ENCODE peak calls at places on chromosomes 3 and 15, in six cellular contexts. I, Z, W, T, X and M are unnamed samples.

GRCh38 chr3:194080473-194080872 is 55.5 kb upstream of the HES1 start:
- DNase-seq in X (no peak), T (no peak), Z (no peak), W (no peak), I (no peak), M (no peak)

GRCh38 chr3:176767385-176767784 is 429.9 kb downstream of the TBL1XR1 start:
- DNase-seq in T (no peak), Z (peak; percentile 76), W (no peak), X (no peak), I (no peak), M (no peak)

GRCh38 chr3:57911588-57911987 is 96.6 kb upstream of the FLNB start:
- DNase-seq in T (no peak), Z (no peak), I (no peak), W (no peak), X (no peak), M (no peak)

GRCh38 chr3:60772584-60772983 is 478.7 kb downstream of the FHIT start:
- DNase-seq in Z (no peak), X (no peak), T (no peak), I (no peak), W (no peak), M (no peak)

GRCh38 chr3:129645291-129645690 is 38.8 kb upstream of the PLXND1 start:
- DNase-seq in I (no peak), W (no peak), X (no peak), Z (no peak), T (no peak), M (no peak)

GRCh38 chr3:149487598-149488197 is 13.2 kb downstream of the TM4SF4 start:
- DNase-seq in X (no peak), T (no peak), I (peak; percentile 52), Z (no peak), W (peak; percentile 65), M (peak; percentile 38)

GRCh38 chr3:195543642-195544536 is 764 bp upstream of the PPP1R2 start:
- DNase-seq in Z (peak; percentile 54), I (peak; percentile 55), W (no peak), X (no peak), T (no peak), M (no peak)

GRCh38 chr3:36227982-36228381 is 152.3 kb upstream of the STAC start:
- DNase-seq in I (no peak), T (no peak), W (no peak), X (no peak), Z (no peak), M (no peak)

GRCh38 chr3:177370396-177370795 is 173.1 kb upstream of the TBL1XR1 start:
- DNase-seq in X (no peak), Z (no peak), T (no peak), W (no peak), I (no peak), M (no peak)

GRCh38 chr3:197373096-197373495 is 74.7 kb upstream of the DLG1 start:
- DNase-seq in T (no peak), X (no peak), I (no peak), W (no peak), Z (no peak), M (no peak)

GRCh38 chr3:48595526-48596121 is 495 bp upstream of the COL7A1 start:
- DNase-seq in Z (peak; percentile 67), T (no peak), W (no peak), I (peak; percentile 26), X (peak; percentile 36), M (no peak)

GRCh38 chr15:78195735-78196201 is 38.6 kb downstream of the ACSBG1 start:
- DNase-seq in W (peak; percentile 69), X (no peak), I (peak; percentile 47), T (peak; percentile 69), Z (peak; percentile 30), M (peak; percentile 88)

GRCh38 chr3:9955067-9955502 is 2.9 kb upstream of the PRRT3 start:
- DNase-seq in T (no peak), W (no peak), Z (peak; percentile 41), X (no peak), I (no peak), M (no peak)

GRCh38 chr3:115999598-115999997 is 376.3 kb downstream of the GAP43 start:
- DNase-seq in X (no peak), T (no peak), I (peak; percentile 32), W (peak; percentile 4), Z (no peak), M (no peak)

GRCh38 chr3:54781728-54782127 is 146.1 kb downstream of the LRTM1 start:
- DNase-seq in W (no peak), T (no peak), X (no peak), I (peak; percentile 21), Z (no peak), M (no peak)

GRCh38 chr3:69391554-69391953 is 5.7 kb upstream of the FRMD4B start:
- DNase-seq in Z (no peak), T (no peak), I (no peak), W (no peak), X (no peak), M (no peak)

GRCh38 chr15:78988361-78988911 is 43.6 kb upstream of the CTSH start:
- DNase-seq in X (no peak), Z (peak; percentile 99), T (peak; percentile 93), W (peak; percentile 48), I (no peak), M (peak; percentile 53)

GRCh38 chr3:129703913-129704312 is 97.4 kb upstream of the PLXND1 start:
- DNase-seq in T (no peak), I (no peak), W (no peak), Z (peak; percentile 29), X (no peak), M (no peak)

GRCh38 chr15:29208352-29208751 is 61.3 kb downstream of the NSMCE3 start:
- DNase-seq in T (no peak), W (peak; percentile 35), X (no peak), Z (peak; percentile 1), I (no peak), M (no peak)

GRCh38 chr3:107674371-107674770 is 151.6 kb downstream of the BBX start:
- DNase-seq in I (peak; percentile 32), T (no peak), X (no peak), W (no peak), Z (no peak), M (no peak)

GRCh38 chr3:49013738-49014660 is 4.4 kb downstream of the DALRD3 start:
- DNase-seq in Z (peak; percentile 47), I (no peak), T (no peak), X (no peak), W (peak; percentile 83), M (peak; percentile 66)

GRCh38 chr3:151869186-151869585 is 4.3 kb upstream of the SUCNR1 start:
- DNase-seq in W (no peak), X (no peak), T (no peak), I (peak; percentile 11), Z (no peak), M (no peak)

GRCh38 chr3:83354205-83354604 is 1592.8 kb upstream of the GBE1 start:
- DNase-seq in Z (no peak), T (no peak), I (no peak), W (no peak), X (no peak), M (no peak)

GRCh38 chr3:100039075-100039474 is 75.2 kb downstream of the FILIP1L start:
- DNase-seq in I (no peak), T (no peak), X (no peak), Z (no peak), W (no peak), M (no peak)

GRCh38 chr15:48358229-48358641 is 27.0 kb downstream of the DUT start:
- DNase-seq in W (peak; percentile 43), T (no peak), I (peak; percentile 32), Z (peak; percentile 61), X (no peak), M (peak; percentile 37)

GRCh38 chr3:13571264-13571663 is 22.3 kb downstream of the FBLN2 start:
- DNase-seq in Z (no peak), I (no peak), T (no peak), X (no peak), W (no peak), M (no peak)
- TF ChIP-seq CTCF in Z (no peak), I (no peak), T (no peak), X (no peak), W (no peak), M (no peak)

DNA sequence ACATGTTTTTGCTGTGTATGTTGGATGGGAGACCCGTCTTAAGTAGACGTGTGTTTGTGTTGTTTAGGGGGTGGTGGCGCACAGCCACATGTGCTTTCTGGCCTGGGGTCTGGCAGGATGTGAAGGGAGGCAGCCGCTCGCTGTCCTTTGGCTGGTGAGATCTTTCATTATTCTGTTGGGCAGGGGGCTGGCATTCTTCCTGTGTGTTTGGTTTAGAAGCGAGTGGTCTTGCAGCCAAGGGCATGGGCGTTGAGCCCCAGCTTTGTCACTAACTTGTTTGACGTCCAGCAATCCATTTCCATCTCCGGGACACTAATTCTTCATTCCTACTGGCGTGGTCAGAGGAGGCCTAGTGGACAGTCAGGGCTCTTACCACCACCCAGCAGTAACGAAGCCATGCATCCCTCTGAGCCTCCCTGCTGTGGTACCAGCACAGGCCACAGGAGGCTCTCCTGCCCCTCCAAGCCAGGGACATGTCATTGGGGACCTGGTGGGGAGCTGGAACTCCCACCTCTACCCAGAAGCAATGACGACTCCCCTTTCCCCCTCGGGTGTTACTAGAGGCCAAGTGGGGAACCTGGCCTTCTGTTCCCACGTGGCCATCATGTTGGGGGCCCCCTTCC is 10.7 kb downstream of the THSD4 start:
- DNase-seq in W (peak; percentile 35), I (peak; percentile 21), T (no peak), X (no peak), Z (no peak), M (no peak)
- TF ChIP-seq CTCF in W (peak; percentile 40), I (peak; percentile 32), T (no peak), X (no peak), Z (peak; percentile 37), M (no peak)

GRCh38 chr3:126927846-126928245 is 55.1 kb upstream of the PLXNA1 start:
- DNase-seq in Z (no peak), T (no peak), X (no peak), I (no peak), W (no peak), M (no peak)
- TF ChIP-seq CTCF in Z (no peak), T (no peak), X (no peak), I (no peak), W (no peak), M (no peak)

GRCh38 chr3:20511863-20512262 is 325.9 kb upstream of the SGO1 start:
- DNase-seq in T (no peak), W (peak; percentile 31), Z (peak; percentile 75), X (no peak), I (peak; percentile 69), M (peak; percentile 23)
- TF ChIP-seq CTCF in T (peak; percentile 66), W (peak; percentile 64), Z (peak; percentile 56), X (no peak), I (peak; percentile 92), M (peak; percentile 75)

DNA sequence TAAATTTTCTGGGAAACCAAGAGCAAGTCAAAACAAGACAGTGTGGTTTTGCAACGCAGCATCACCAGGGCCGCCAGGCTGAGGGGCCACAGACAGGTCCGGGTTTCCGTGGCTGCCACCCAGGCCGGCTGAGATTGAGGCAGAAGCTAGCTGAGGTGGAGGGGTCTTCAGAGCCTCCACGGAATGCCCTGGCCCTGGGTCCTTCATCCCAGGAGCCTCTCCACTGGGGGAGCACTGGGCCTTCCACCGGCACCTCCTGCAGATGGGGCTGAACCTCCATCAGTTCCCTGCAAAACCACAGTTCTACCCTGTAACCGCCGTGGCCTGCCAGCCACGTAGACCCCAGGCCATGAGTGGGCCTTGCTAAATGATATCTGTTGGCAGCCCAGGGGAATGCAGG is 152.7 kb downstream of the CHSY1 start:
- DNase-seq in Z (no peak), T (no peak), W (no peak), X (no peak), I (no peak), M (no peak)
- TF ChIP-seq CTCF in Z (no peak), T (no peak), W (no peak), X (no peak), I (no peak), M (no peak)